ENCODE peak calls at places on chromosomes 1 and 21, in five cellular contexts. P, L, B, D and H are unnamed samples.

GRCh38 chr1:59367269-59368006 is 70.5 kb downstream of the FGGY start:
- DNase-seq in P (peak), L (no peak), B (peak), D (peak), H (no peak)

GRCh38 chr1:208015255-208015654 is 104.3 kb upstream of the CD34 start:
- DNase-seq in P (no peak), L (no peak), B (no peak), D (no peak), H (no peak)

GRCh38 chr1:1024421-1025415 is 4.8 kb downstream of the AGRN start:
- DNase-seq in P (no peak), L (no peak), B (no peak), D (peak), H (no peak)

GRCh38 chr1:21904725-21905520 is 32.2 kb downstream of the HSPG2 start:
- DNase-seq in P (peak), L (no peak), B (peak), D (peak), H (no peak)

GRCh38 chr1:169103443-169103842 is 3.0 kb upstream of the ATP1B1 start:
- DNase-seq in P (no peak), L (no peak), B (no peak), D (peak), H (no peak)

GRCh38 chr1:182527680-182528079 is 61.4 kb downstream of the RNASEL start:
- DNase-seq in P (no peak), L (no peak), B (no peak), D (no peak), H (no peak)

GRCh38 chr1:107626075-107626796 is 338.7 kb downstream of the VAV3 start:
- DNase-seq in P (no peak), L (no peak), B (no peak), D (no peak), H (no peak)

GRCh38 chr1:67874501-67875111 is 41.3 kb upstream of the GNG12 start:
- DNase-seq in P (no peak), L (no peak), B (no peak), D (no peak), H (no peak)

GRCh38 chr1:216903389-216903754 is 180.1 kb upstream of the ESRRG start:
- DNase-seq in P (no peak), L (no peak), B (no peak), D (no peak), H (no peak)

GRCh38 chr1:192766009-192766625 is 42.7 kb upstream of the RGS2 start:
- DNase-seq in P (no peak), L (no peak), B (no peak), D (no peak), H (no peak)

GRCh38 chr1:75130865-75131592 is 3.2 kb upstream of the LHX8 start:
- DNase-seq in P (no peak), L (no peak), B (no peak), D (no peak), H (peak)

GRCh38 chr1:8382608-8383525 is 65.0 kb downstream of the SLC45A1 start:
- DNase-seq in P (no peak), L (no peak), B (no peak), D (no peak), H (no peak)

GRCh38 chr21:36429672-36430546 is 44.7 kb downstream of the CHAF1B start:
- DNase-seq in P (peak), L (peak), B (peak), D (peak), H (no peak)

GRCh38 chr1:15952317-15953258 is 23.3 kb downstream of the ZBTB17 start:
- DNase-seq in P (no peak), L (no peak), B (no peak), D (no peak), H (no peak)

GRCh38 chr1:47621977-47622376 is 184.1 kb downstream of the FOXD2 start:
- DNase-seq in P (peak), L (no peak), B (peak), D (peak), H (no peak)

GRCh38 chr1:239308701-239309333 is 77.6 kb upstream of the CHRM3 start:
- DNase-seq in P (peak), L (no peak), B (no peak), D (peak), H (peak)

GRCh38 chr1:145961425-145962156 is 2.8 kb downstream of the ANKRD34A start:
- DNase-seq in P (peak), L (peak), B (no peak), D (no peak), H (no peak)

GRCh38 chr1:197150336-197151005 is 4.0 kb upstream of the ASPM start:
- DNase-seq in P (no peak), L (no peak), B (no peak), D (no peak), H (no peak)

GRCh38 chr21:15964181-15964855 is 234.5 kb downstream of the USP25 start:
- DNase-seq in P (no peak), L (no peak), B (no peak), D (no peak), H (no peak)

GRCh38 chr1:235336903-235337302 is 8.5 kb downstream of the GGPS1 start:
- DNase-seq in P (peak), L (peak), B (no peak), D (peak), H (no peak)

GRCh38 chr1:174134000-174134659 is 25.2 kb upstream of the RABGAP1L start:
- DNase-seq in P (no peak), L (no peak), B (no peak), D (no peak), H (no peak)
- TF ChIP-seq CTCF in P (no peak), L (no peak), B (no peak), D (no peak), H (no peak)

GRCh38 chr1:64669098-64669675 is 75.7 kb upstream of the RAVER2 start:
- DNase-seq in P (no peak), L (no peak), B (no peak), D (no peak), H (no peak)

GRCh38 chr1:64664287-64664686 is 80.6 kb upstream of the RAVER2 start:
- DNase-seq in P (no peak), L (no peak), B (no peak), D (no peak), H (peak)

GRCh38 chr1:64659478-64659877 is 85.4 kb upstream of the RAVER2 start:
- DNase-seq in P (no peak), L (no peak), B (no peak), D (no peak), H (no peak)

GRCh38 chr1:64663654-64664053 is 81.2 kb upstream of the RAVER2 start:
- DNase-seq in P (no peak), L (no peak), B (no peak), D (no peak), H (peak)
- TF ChIP-seq CTCF in P (peak), L (no peak), B (no peak), D (no peak), H (peak)

GRCh38 chr1:84611796-84612195 is 37.6 kb upstream of the CTBS start:
- DNase-seq in P (no peak), L (no peak), B (no peak), D (no peak), H (no peak)
- TF ChIP-seq CTCF in P (no peak), L (no peak), B (no peak), D (no peak), H (no peak)

DNA sequence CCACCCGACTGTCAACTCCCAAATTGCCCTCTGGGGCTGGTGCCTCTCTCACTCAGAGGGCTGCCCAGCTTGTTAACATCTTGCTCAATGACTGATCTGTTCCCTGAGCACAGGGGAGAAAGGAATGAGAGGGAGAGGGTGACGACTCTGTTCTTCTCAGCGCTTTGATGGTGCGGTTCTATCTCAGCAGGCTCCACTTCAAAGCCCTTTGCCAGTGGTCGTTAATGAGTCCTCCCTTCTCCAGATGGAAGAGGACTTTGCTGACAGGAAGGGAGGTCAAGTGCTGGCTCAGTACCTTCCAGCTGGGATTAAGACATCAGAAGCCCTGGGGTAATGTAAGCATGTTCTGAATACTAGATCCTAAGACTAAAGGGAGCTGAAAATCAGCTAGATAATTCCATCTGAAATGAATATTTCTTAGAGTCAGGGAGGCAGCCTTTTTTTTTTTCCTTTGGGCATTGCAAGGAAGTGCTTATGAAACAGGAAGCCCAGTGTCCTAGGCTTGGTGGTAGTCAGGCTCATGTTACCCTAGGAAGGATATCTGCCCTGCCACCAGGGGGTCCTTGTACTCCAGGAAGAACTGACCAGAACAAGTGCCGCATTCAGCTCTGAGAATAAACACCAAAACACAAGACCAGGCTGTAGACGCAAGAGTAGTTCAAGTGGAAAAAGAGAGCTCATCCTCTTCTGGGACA is 4.7 kb downstream of the FMOD start:
- DNase-seq in P (no peak), L (no peak), B (no peak), D (no peak), H (no peak)
- TF ChIP-seq CTCF in P (peak), L (no peak), B (no peak), D (no peak), H (no peak)

GRCh38 chr1:2037314-2037979 is 12.8 kb upstream of the PRKCZ start:
- DNase-seq in P (no peak), L (no peak), B (no peak), D (no peak), H (no peak)
- TF ChIP-seq CTCF in P (no peak), L (no peak), B (no peak), D (no peak), H (no peak)

GRCh38 chr1:12811409-12811784 is 19.8 kb downstream of the PRAMEF11 start:
- DNase-seq in P (no peak), L (no peak), B (no peak), D (no peak), H (no peak)

GRCh38 chr1:12809933-12810332 is 18.7 kb downstream of the PRAMEF1 start:
- DNase-seq in P (no peak), L (no peak), B (no peak), D (no peak), H (no peak)

DNA sequence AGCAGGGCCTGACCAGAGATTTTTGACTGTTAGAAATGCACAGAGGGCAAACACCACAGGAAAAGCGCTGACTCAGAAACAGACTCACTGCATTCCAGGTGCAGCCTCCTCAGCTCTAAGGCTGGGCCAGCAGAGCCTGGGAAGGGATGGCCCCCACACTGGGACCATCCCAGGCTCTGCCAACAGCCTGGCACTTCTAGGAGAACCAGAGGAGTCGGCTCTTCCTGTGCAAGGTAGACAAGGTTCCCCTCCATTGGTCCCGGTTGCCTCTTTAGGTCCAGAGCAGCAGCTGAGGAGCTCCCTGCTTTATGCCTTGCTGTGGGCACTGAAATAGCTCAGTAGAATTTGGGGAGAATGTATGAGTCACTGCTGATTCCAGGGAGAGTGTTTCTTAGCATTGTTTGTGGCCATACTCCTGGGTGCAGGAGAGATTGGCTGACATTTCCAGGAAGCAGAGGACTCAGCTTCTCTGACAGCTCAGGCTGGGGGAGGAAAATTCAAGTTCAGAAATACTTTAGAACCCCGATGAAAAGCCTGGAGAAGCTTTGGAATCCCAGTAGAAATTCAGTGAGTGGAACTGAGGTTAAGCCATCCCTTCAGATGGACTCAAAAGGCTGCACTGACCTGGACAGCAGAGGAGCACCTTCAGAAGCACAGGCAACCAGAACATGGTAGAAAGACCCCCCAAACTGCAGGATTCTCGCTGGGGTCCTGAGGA is 19.7 kb downstream of the PRAMEF1 start:
- DNase-seq in P (no peak), L (no peak), B (no peak), D (no peak), H (no peak)
- TF ChIP-seq CTCF in P (no peak), L (no peak), B (no peak), D (no peak), H (no peak)

GRCh38 chr1:14095001-14095400 is 395.0 kb downstream of the PRDM2 start:
- DNase-seq in P (no peak), L (no peak), B (no peak), D (no peak), H (no peak)
- TF ChIP-seq CTCF in P (no peak), L (no peak), B (no peak), D (no peak), H (peak)

GRCh38 chr1:186152227-186152944 is 222.7 kb downstream of the TPR start:
- DNase-seq in P (no peak), L (no peak), B (no peak), D (no peak), H (no peak)

GRCh38 chr1:186152945-186153309 is 222.1 kb downstream of the TPR start:
- DNase-seq in P (no peak), L (no peak), B (no peak), D (no peak), H (no peak)

GRCh38 chr1:186154651-186155050 is 220.4 kb downstream of the TPR start:
- DNase-seq in P (no peak), L (no peak), B (no peak), D (no peak), H (no peak)

GRCh38 chr1:186155594-186155993 is 219.5 kb downstream of the TPR start:
- DNase-seq in P (peak), L (no peak), B (no peak), D (no peak), H (no peak)
- TF ChIP-seq CTCF in P (peak), L (peak), B (no peak), D (no peak), H (peak)

GRCh38 chr1:29379438-29380073 is 143.2 kb downstream of the PTPRU start:
- DNase-seq in P (no peak), L (no peak), B (no peak), D (no peak), H (peak)
- TF ChIP-seq CTCF in P (peak), L (no peak), B (no peak), D (no peak), H (peak)

DNA sequence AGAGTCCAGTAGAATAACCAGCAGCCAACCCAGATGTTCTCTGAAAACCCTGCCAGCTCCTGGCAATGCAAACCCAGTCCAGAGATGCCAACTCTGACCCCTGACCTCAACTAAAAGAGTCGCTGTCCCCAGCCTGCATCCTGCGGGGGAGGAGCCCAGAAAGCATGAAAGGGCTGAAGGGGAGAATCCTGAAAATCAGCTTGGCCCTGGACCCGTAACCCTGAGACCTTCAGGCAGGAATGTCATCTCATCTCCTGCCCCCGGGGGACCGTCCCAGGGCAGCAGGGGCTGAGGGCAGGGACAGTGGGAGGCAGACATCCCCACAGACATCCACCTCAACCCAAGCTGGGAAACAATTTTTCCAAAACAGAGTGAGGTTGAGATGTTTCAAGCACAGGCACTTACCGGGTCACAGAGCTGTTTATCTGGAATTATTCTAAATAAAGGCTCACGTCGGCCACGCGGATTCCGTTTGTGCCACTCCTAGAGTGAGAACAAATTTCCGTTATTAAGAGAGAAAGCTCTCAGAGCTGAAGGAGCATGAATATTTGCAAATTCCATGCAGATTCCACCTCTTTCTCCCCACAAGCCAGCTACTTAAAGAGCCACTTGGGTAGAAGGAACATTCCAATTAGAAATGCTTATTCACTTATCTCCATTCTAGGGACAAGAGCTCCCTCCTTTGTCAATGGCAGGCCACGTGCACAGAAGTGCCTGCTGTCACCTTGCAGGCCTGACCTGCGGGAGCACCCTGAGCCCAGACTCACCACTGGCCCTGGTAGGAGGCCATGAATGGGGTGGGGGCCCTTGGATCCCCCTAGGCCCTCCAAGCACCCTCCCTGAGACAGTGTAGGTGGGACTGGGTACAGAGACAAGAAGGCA is 240.2 kb downstream of the NPHP4 start:
- DNase-seq in P (no peak), L (no peak), B (no peak), D (no peak), H (no peak)
- TF ChIP-seq CTCF in P (no peak), L (no peak), B (no peak), D (no peak), H (no peak)